ENCODE peak calls at places on chromosomes 12 and 14, in six cellular contexts. D, R, I, E, T and L are unnamed samples.

GRCh38 chr14:53983112-53983511 is 26.5 kb upstream of the BMP4 start:
- DNase-seq in D (no peak), R (no peak), I (no peak), E (no peak), T (no peak), L (no peak)

GRCh38 chr14:66228267-66228970 is 257.8 kb upstream of the CCDC196 start:
- DNase-seq in D (no peak), R (no peak), I (no peak), E (no peak), T (no peak), L (no peak)

GRCh38 chr12:128995619-128996018 is 142.3 kb downstream of the GLT1D1 start:
- DNase-seq in D (no peak), R (no peak), I (no peak), E (no peak), T (no peak), L (peak; percentile 17)

GRCh38 chr12:94954029-94954685 is 49.3 kb downstream of the NDUFA12 start:
- DNase-seq in D (no peak), R (no peak), I (no peak), E (no peak), T (no peak), L (peak; percentile 85)

GRCh38 chr14:88168498-88169165 is 154.4 kb downstream of the KCNK10 start:
- DNase-seq in D (peak; percentile 50), R (peak; percentile 73), I (peak; percentile 43), E (peak; percentile 57), T (no peak), L (peak; percentile 37)

GRCh38 chr12:6536894-6537579 is 2.7 kb downstream of the GAPDH start:
- DNase-seq in D (peak; percentile 3), R (no peak), I (peak; percentile 22), E (no peak), T (no peak), L (no peak)

GRCh38 chr12:95185096-95185495 is 32.2 kb downstream of the FGD6 start:
- DNase-seq in D (no peak), R (no peak), I (no peak), E (no peak), T (no peak), L (no peak)

GRCh38 chr12:111927346-111927745 is 85.3 kb downstream of the MAPKAPK5 start:
- DNase-seq in D (no peak), R (no peak), I (no peak), E (no peak), T (no peak), L (no peak)

GRCh38 chr14:69636051-69636639 is 24.7 kb downstream of the SUSD6 start:
- DNase-seq in D (no peak), R (no peak), I (no peak), E (no peak), T (no peak), L (no peak)

GRCh38 chr12:23950775-23951391 is 1.4 kb upstream of the SOX5 start:
- DNase-seq in D (peak; percentile 66), R (peak; percentile 44), I (no peak), E (peak; percentile 9), T (no peak), L (no peak)

GRCh38 chr12:113203852-113204760 is 17.2 kb upstream of the TPCN1 start:
- DNase-seq in D (peak; percentile 12), R (no peak), I (peak; percentile 60), E (no peak), T (no peak), L (no peak)

GRCh38 chr12:57940915-57941164 is 527 bp upstream of the ATP23 start:
- DNase-seq in D (no peak), R (no peak), I (no peak), E (no peak), T (no peak), L (no peak)

GRCh38 chr12:57941165-57941894 is at the start of gene ATP23:
- DNase-seq in D (peak; percentile 84), R (peak; percentile 93), I (peak; percentile 98), E (peak; percentile 96), T (peak; percentile 73), L (peak; percentile 97)

GRCh38 chr12:57936513-57936883 is 4.9 kb upstream of the ATP23 start:
- DNase-seq in D (no peak), R (no peak), I (no peak), E (no peak), T (no peak), L (no peak)

GRCh38 chr12:57940052-57940914 is 1.1 kb upstream of the ATP23 start:
- DNase-seq in D (no peak), R (no peak), I (peak; percentile 26), E (no peak), T (no peak), L (peak; percentile 18)

DNA sequence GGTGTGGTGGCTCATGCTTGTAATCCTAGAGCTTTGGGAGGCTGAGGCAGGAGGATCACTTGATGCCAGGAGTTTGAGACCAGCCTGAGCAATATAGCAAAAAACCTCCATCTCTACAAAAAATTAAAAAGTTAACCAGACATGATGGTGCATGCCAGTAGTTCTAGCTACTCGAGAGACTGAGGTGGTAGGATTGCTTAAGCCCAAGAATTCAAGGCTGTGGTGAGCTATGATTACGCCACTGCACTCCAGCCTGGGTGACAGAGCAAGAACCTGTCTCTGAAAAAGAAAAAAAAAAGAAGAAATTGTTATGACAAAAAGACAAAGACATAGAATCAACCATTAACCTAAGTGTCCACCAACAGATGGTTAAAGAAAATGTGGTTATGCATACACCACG is 2.1 kb upstream of the ATP23 start:
- DNase-seq in D (no peak), R (no peak), I (peak; percentile 92), E (no peak), T (no peak), L (no peak)
- TF ChIP-seq GABPA in D (no peak), R (no peak), I (no peak), E (no peak), T (no peak), L (no peak)

DNA sequence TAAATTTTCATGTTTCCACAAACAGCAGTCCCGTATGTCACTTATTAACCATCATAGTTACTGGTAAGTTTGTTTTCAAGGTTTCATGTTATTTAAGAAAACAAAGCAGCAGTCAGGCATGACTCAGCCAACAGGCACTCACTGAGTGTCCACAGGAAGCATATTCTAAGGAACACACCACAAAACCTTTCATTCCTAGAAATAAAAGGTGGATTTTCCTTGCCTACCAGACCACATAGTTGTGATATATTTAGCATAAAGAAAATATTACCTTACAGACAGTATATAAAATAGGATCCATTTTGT is 143.3 kb upstream of the AVPR1A start:
- DNase-seq in D (peak; percentile 76), R (no peak), I (no peak), E (no peak), T (no peak), L (no peak)
- TF ChIP-seq GABPA in D (no peak), R (no peak), I (no peak), E (no peak), T (no peak), L (no peak)

GRCh38 chr12:107684990-107685359 is 624 bp upstream of the PWP1 start:
- DNase-seq in D (peak; percentile 96), R (peak; percentile 51), I (no peak), E (peak; percentile 60), T (no peak), L (peak; percentile 62)
- TF ChIP-seq GABPA in D (no peak), R (no peak), I (no peak), E (no peak), T (no peak), L (no peak)

DNA sequence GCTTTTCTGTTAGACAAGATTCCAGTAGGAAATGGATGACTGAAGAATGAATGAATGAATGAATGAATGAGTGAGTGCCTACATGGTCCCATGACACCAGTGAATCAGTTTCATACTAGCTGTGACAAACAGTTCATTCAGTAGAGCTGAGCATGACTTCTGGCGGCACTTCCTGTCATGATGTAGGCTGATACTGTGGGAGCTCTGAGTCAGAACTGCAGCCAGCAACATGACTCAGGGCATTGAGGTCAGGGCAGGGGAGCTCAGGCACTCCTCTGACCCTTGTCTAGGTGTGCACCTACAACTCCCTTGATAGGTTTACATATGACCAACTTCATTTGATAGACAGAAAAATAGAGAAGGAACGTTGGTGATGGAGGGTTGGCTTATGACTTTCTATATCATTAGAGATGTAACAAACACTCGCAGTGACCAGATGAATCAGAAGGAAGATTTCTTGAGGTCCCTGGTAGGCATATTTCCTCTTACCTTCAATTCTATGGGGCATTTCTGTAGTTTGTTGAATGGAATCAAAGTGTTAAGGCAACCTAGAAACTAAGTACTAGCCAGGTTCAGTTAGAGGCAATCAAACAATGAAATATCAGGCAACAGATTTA is 139.3 kb upstream of the ARHGAP5 start:
- DNase-seq in D (peak; percentile 98), R (no peak), I (no peak), E (no peak), T (peak; percentile 55), L (peak; percentile 36)
- TF ChIP-seq GABPA in D (no peak), R (no peak), I (no peak), E (no peak), T (peak; percentile 41), L (peak; percentile 64)

DNA sequence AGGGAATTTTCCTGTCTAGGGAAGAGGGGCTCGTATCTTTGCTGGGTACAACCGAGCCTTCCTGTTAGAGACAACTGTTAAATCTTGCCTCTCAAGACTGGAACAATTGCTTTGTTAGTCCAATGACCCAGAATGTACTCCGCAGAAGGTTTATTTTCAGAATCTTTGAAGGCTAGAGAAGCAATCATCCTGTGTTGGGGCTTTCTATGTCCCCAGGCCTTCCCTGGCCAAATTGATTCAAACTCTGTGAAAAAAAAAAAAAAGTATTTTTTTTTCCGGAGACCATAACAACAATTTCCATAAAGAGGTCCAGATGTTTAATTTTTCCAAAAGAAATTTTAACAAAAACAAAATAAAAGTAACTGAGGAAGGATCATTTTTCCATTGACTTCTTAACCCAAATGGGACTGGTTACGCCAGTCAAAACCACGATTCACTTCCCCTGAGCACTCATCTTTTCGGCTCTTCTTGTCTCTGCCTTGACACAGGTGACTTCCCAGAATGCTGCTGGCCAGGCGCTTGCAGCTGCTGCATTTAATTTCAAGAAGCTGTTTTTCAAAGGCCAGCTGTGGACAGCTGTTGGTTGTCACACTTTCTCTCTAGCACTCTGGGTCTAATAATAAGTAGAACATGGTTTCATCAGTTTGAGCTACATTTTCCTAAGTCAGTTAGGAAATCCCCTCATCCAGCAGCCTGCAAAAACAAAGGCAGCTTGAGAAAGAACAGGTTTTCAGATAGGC is 81.6 kb upstream of the MANSC4 start:
- DNase-seq in D (no peak), R (no peak), I (no peak), E (no peak), T (peak; percentile 67), L (no peak)
- TF ChIP-seq GABPA in D (no peak), R (no peak), I (no peak), E (no peak), T (no peak), L (no peak)